ENCODE peak calls at places on chromosomes 6 and 20, in four cellular contexts. One of them, this sample, is unnamed.

GRCh38 chr20:33499347-33499746 is 9.5 kb downstream of the CBFA2T2 start:
- DNase-seq in ureter: no peak
- DNase-seq in caudate nucleus: no peak
- DNase-seq in stimulated activated CD8-positive, alpha-beta memory T cell treated with anti-CD3 and anti-CD28 coated beads, Interleukin-15, amount 100 ng/mL, for 4 hours: no peak
- DNase-seq in this sample: no peak

GRCh38 chr20:51628533-51629398 is 86.2 kb upstream of the NFATC2 start:
- DNase-seq in caudate nucleus: no peak
- DNase-seq in stimulated activated CD8-positive, alpha-beta memory T cell treated with anti-CD3 and anti-CD28 coated beads, Interleukin-15, amount 100 ng/mL, for 4 hours: no peak
- DNase-seq in ureter: no peak
- DNase-seq in this sample: peak; percentile 46

GRCh38 chr6:143449731-143450452 is 603 bp downstream of the ADAT2 start:
- DNase-seq in stimulated activated CD8-positive, alpha-beta memory T cell treated with anti-CD3 and anti-CD28 coated beads, Interleukin-15, amount 100 ng/mL, for 4 hours: no peak
- DNase-seq in ureter: no peak
- DNase-seq in caudate nucleus: no peak
- DNase-seq in this sample: peak; percentile 51

GRCh38 chr20:58019027-58019849 is 209.2 kb downstream of the ANKRD60 start:
- DNase-seq in caudate nucleus: no peak
- DNase-seq in stimulated activated CD8-positive, alpha-beta memory T cell treated with anti-CD3 and anti-CD28 coated beads, Interleukin-15, amount 100 ng/mL, for 4 hours: no peak
- DNase-seq in ureter: no peak
- DNase-seq in this sample: peak; percentile 94

GRCh38 chr6:43768983-43769525 is 957 bp upstream of the VEGFA start:
- DNase-seq in ureter: peak; percentile 69
- DNase-seq in caudate nucleus: no peak
- DNase-seq in stimulated activated CD8-positive, alpha-beta memory T cell treated with anti-CD3 and anti-CD28 coated beads, Interleukin-15, amount 100 ng/mL, for 4 hours: no peak
- DNase-seq in this sample: peak; percentile 92

GRCh38 chr20:10076126-10077080 is 41.6 kb downstream of the ANKEF1 start:
- DNase-seq in ureter: no peak
- DNase-seq in stimulated activated CD8-positive, alpha-beta memory T cell treated with anti-CD3 and anti-CD28 coated beads, Interleukin-15, amount 100 ng/mL, for 4 hours: no peak
- DNase-seq in caudate nucleus: no peak
- DNase-seq in this sample: no peak

GRCh38 chr6:169158182-169158573 is 95.5 kb downstream of the THBS2 start:
- DNase-seq in caudate nucleus: no peak
- DNase-seq in stimulated activated CD8-positive, alpha-beta memory T cell treated with anti-CD3 and anti-CD28 coated beads, Interleukin-15, amount 100 ng/mL, for 4 hours: no peak
- DNase-seq in ureter: peak; percentile 50
- DNase-seq in this sample: peak; percentile 55

GRCh38 chr6:155014715-155015300 is 19.7 kb downstream of the TIAM2 start:
- DNase-seq in caudate nucleus: no peak
- DNase-seq in stimulated activated CD8-positive, alpha-beta memory T cell treated with anti-CD3 and anti-CD28 coated beads, Interleukin-15, amount 100 ng/mL, for 4 hours: no peak
- DNase-seq in ureter: no peak
- DNase-seq in this sample: no peak

GRCh38 chr6:142879527-142879926 is 65.4 kb downstream of the HIVEP2 start:
- DNase-seq in ureter: no peak
- DNase-seq in stimulated activated CD8-positive, alpha-beta memory T cell treated with anti-CD3 and anti-CD28 coated beads, Interleukin-15, amount 100 ng/mL, for 4 hours: no peak
- DNase-seq in caudate nucleus: no peak
- DNase-seq in this sample: no peak

GRCh38 chr20:15616626-15617025 is 956.6 kb downstream of the KIF16B start:
- DNase-seq in ureter: no peak
- DNase-seq in stimulated activated CD8-positive, alpha-beta memory T cell treated with anti-CD3 and anti-CD28 coated beads, Interleukin-15, amount 100 ng/mL, for 4 hours: no peak
- DNase-seq in caudate nucleus: no peak
- DNase-seq in this sample: no peak

GRCh38 chr6:157669747-157670216 is 153.3 kb upstream of the SNX9 start:
- DNase-seq in ureter: peak; percentile 86
- DNase-seq in stimulated activated CD8-positive, alpha-beta memory T cell treated with anti-CD3 and anti-CD28 coated beads, Interleukin-15, amount 100 ng/mL, for 4 hours: no peak
- DNase-seq in caudate nucleus: peak; percentile 13
- DNase-seq in this sample: peak; percentile 94

GRCh38 chr6:93182933-93183479 is 236.4 kb downstream of the EPHA7 start:
- DNase-seq in caudate nucleus: no peak
- DNase-seq in ureter: no peak
- DNase-seq in stimulated activated CD8-positive, alpha-beta memory T cell treated with anti-CD3 and anti-CD28 coated beads, Interleukin-15, amount 100 ng/mL, for 4 hours: no peak
- DNase-seq in this sample: no peak

GRCh38 chr6:119620846-119621570 is 271.4 kb upstream of the MAN1A1 start:
- DNase-seq in stimulated activated CD8-positive, alpha-beta memory T cell treated with anti-CD3 and anti-CD28 coated beads, Interleukin-15, amount 100 ng/mL, for 4 hours: no peak
- DNase-seq in ureter: no peak
- DNase-seq in caudate nucleus: no peak
- DNase-seq in this sample: peak; percentile 89

GRCh38 chr6:35737413-35738211 is 780 bp downstream of the ARMC12 start:
- DNase-seq in ureter: no peak
- DNase-seq in stimulated activated CD8-positive, alpha-beta memory T cell treated with anti-CD3 and anti-CD28 coated beads, Interleukin-15, amount 100 ng/mL, for 4 hours: no peak
- DNase-seq in caudate nucleus: no peak
- DNase-seq in this sample: peak; percentile 86

This sample was measured in GM23248.